ENCODE peak calls at places on chromosomes 4 and X, in four cellular contexts. B is activated effector memory CD4-positive, alpha-beta T cell treated with anti-CD3 and anti-CD28 coated beads, Interleukin-2, amount 50 U/mL, for 16 hours; H is GM20000; F is kidney. X is an unnamed sample.

GRCh38 chrX:121649414-121649813 is 602.0 kb downstream of the GLUD2 start:
- DNase-seq in F (no peak), B (no peak), H (peak), X (no peak)

GRCh38 chr4:3460926-3461325 is 2.2 kb upstream of the DOK7 start:
- DNase-seq in H (no peak), B (no peak), F (peak), X (no peak)

GRCh38 chr4:8821151-8821950 is 50.3 kb downstream of the HMX1 start:
- DNase-seq in F (peak), B (peak), H (no peak), X (no peak)

GRCh38 chr4:3331511-3332394 is 38.9 kb downstream of the RGS12 start:
- DNase-seq in B (no peak), H (no peak), F (no peak), X (no peak)

GRCh38 chrX:54494166-54494969 is 1.7 kb downstream of the FGD1 start:
- DNase-seq in H (no peak), B (no peak), F (no peak), X (no peak)

GRCh38 chrX:119981286-119982070 is 37.9 kb upstream of the NKAP start:
- DNase-seq in B (no peak), F (no peak), H (peak), X (peak)

GRCh38 chr4:3725936-3726895 is 40.0 kb upstream of the ADRA2C start:
- DNase-seq in B (no peak), F (no peak), H (no peak), X (no peak)

GRCh38 chrX:116010939-116011338 is 159.6 kb upstream of the AGTR2 start:
- DNase-seq in H (no peak), F (no peak), B (no peak), X (no peak)

GRCh38 chrX:112651766-112652165 is 28.0 kb downstream of the LHFPL1 start:
- DNase-seq in F (no peak), H (no peak), B (no peak), X (no peak)

GRCh38 chr4:169070895-169071218 is 60.8 kb upstream of the CBR4 start:
- DNase-seq in H (no peak), F (no peak), B (no peak), X (peak)

GRCh38 chrX:2488621-2489285 is 12.0 kb downstream of the DHRSX start:
- DNase-seq in B (no peak), F (no peak), H (peak), X (no peak)

GRCh38 chrX:8731579-8732395 is at the start of gene ANOS1:
- DNase-seq in H (no peak), B (no peak), F (peak), X (peak)

GRCh38 chr4:6373541-6374410 is 98.6 kb downstream of the PPP2R2C start:
- DNase-seq in H (no peak), F (peak), B (no peak), X (no peak)

GRCh38 chrX:20863649-20864048 is 510.6 kb upstream of the CNKSR2 start:
- DNase-seq in B (no peak), F (no peak), H (no peak), X (no peak)

GRCh38 chr4:140856692-140857091 is 100.5 kb upstream of the TBC1D9 start:
- DNase-seq in H (no peak), B (no peak), F (no peak), X (peak)

GRCh38 chr4:123919576-123920098 is 523.0 kb downstream of the SPRY1 start:
- DNase-seq in B (no peak), F (no peak), H (no peak), X (no peak)

GRCh38 chrX:71629467-71629866 is 11.2 kb upstream of the CXCR3 start:
- DNase-seq in F (no peak), H (no peak), B (no peak), X (no peak)

GRCh38 chr4:4625488-4625887 is 83.6 kb upstream of the STX18 start:
- DNase-seq in F (no peak), H (no peak), B (no peak), X (no peak)

GRCh38 chrX:53251307-53251706 is 26.3 kb upstream of the KDM5C start:
- DNase-seq in B (no peak), F (no peak), H (no peak), X (no peak)

GRCh38 chrX:119573840-119574393 is 446 bp upstream of the UBE2A start:
- DNase-seq in F (no peak), B (no peak), H (peak), X (peak)

GRCh38 chr4:38055566-38055965 is 95.4 kb downstream of the PTTG2 start:
- DNase-seq in F (no peak), H (no peak), B (no peak), X (no peak)

GRCh38 chr4:175127314-175127713 is 209.2 kb downstream of the ADAM29 start:
- DNase-seq in H (no peak), F (no peak), B (no peak), X (no peak)

GRCh38 chr4:112170451-112170993 is 25.3 kb downstream of the FAM241A start:
- DNase-seq in H (no peak), F (no peak), B (no peak), X (peak)

GRCh38 chrX:40094041-40094899 is 3.5 kb downstream of the BCOR start:
- DNase-seq in B (peak), H (no peak), F (peak), X (peak)

GRCh38 chrX:75547783-75548182 is 24.9 kb upstream of the ZDHHC15 start:
- DNase-seq in F (peak), H (no peak), B (no peak), X (peak)